ENCODE peak calls at places on chromosome 5, in ten cellular contexts. One of them, this sample, is unnamed.

GRCh38 chr5:163459465-163459887 is 426 bp downstream of the NUDCD2 start:
- DNase-seq in NCI-H1694: no peak
- DNase-seq in CD8-positive, alpha-beta memory T cell: no peak
- DNase-seq in cardiac muscle cell: no peak
- DNase-seq in PC-3: no peak
- DNase-seq in stimulated activated CD4-positive, alpha-beta T cell treated with anti-CD3 and anti-CD28 coated beads, Interleukin-4, amount 100 ng/mL, for 1 hour: no peak
- DNase-seq in activated B cell treated with CpG ODN at 0.5 μM for 24 hours: no peak
- DNase-seq in T follicular helper cell: no peak
- DNase-seq in HFFc6: no peak
- DNase-seq in GM10248: no peak
- DNase-seq in this sample: no peak

GRCh38 chr5:75668988-75669760 is 48.1 kb downstream of the POC5 start:
- DNase-seq in NCI-H1694: no peak
- DNase-seq in CD8-positive, alpha-beta memory T cell: peak; percentile 5
- DNase-seq in cardiac muscle cell: peak; percentile 40
- DNase-seq in PC-3: peak; percentile 43
- DNase-seq in stimulated activated CD4-positive, alpha-beta T cell treated with anti-CD3 and anti-CD28 coated beads, Interleukin-4, amount 100 ng/mL, for 1 hour: peak; percentile 36
- DNase-seq in activated B cell treated with CpG ODN at 0.5 μM for 24 hours: no peak
- DNase-seq in T follicular helper cell: no peak
- DNase-seq in HFFc6: no peak
- DNase-seq in GM10248: peak; percentile 63
- DNase-seq in this sample: peak; percentile 33

GRCh38 chr5:8857051-8857450 is 688.8 kb downstream of the SEMA5A start:
- DNase-seq in NCI-H1694: no peak
- DNase-seq in CD8-positive, alpha-beta memory T cell: no peak
- DNase-seq in cardiac muscle cell: no peak
- DNase-seq in PC-3: no peak
- DNase-seq in stimulated activated CD4-positive, alpha-beta T cell treated with anti-CD3 and anti-CD28 coated beads, Interleukin-4, amount 100 ng/mL, for 1 hour: no peak
- DNase-seq in activated B cell treated with CpG ODN at 0.5 μM for 24 hours: no peak
- DNase-seq in T follicular helper cell: no peak
- DNase-seq in HFFc6: no peak
- DNase-seq in GM10248: no peak
- DNase-seq in this sample: no peak

GRCh38 chr5:35919191-35919590 is 19.2 kb downstream of the CAPSL start:
- DNase-seq in NCI-H1694: no peak
- DNase-seq in CD8-positive, alpha-beta memory T cell: no peak
- DNase-seq in cardiac muscle cell: peak; percentile 92
- DNase-seq in PC-3: peak; percentile 88
- DNase-seq in stimulated activated CD4-positive, alpha-beta T cell treated with anti-CD3 and anti-CD28 coated beads, Interleukin-4, amount 100 ng/mL, for 1 hour: no peak
- DNase-seq in activated B cell treated with CpG ODN at 0.5 μM for 24 hours: no peak
- DNase-seq in T follicular helper cell: no peak
- DNase-seq in HFFc6: peak; percentile 80
- DNase-seq in GM10248: no peak
- DNase-seq in this sample: no peak

GRCh38 chr5:167710444-167711025 is 580.9 kb upstream of the WWC1 start:
- DNase-seq in NCI-H1694: no peak
- DNase-seq in CD8-positive, alpha-beta memory T cell: no peak
- DNase-seq in cardiac muscle cell: no peak
- DNase-seq in PC-3: no peak
- DNase-seq in stimulated activated CD4-positive, alpha-beta T cell treated with anti-CD3 and anti-CD28 coated beads, Interleukin-4, amount 100 ng/mL, for 1 hour: no peak
- DNase-seq in activated B cell treated with CpG ODN at 0.5 μM for 24 hours: no peak
- DNase-seq in T follicular helper cell: no peak
- DNase-seq in HFFc6: peak; percentile 55
- DNase-seq in GM10248: no peak
- DNase-seq in this sample: no peak

GRCh38 chr5:134122530-134122929 is 8.0 kb downstream of the TCF7 start:
- DNase-seq in NCI-H1694: no peak
- DNase-seq in CD8-positive, alpha-beta memory T cell: peak; percentile 63
- DNase-seq in cardiac muscle cell: no peak
- DNase-seq in PC-3: no peak
- DNase-seq in stimulated activated CD4-positive, alpha-beta T cell treated with anti-CD3 and anti-CD28 coated beads, Interleukin-4, amount 100 ng/mL, for 1 hour: no peak
- DNase-seq in activated B cell treated with CpG ODN at 0.5 μM for 24 hours: no peak
- DNase-seq in T follicular helper cell: peak; percentile 58
- DNase-seq in HFFc6: no peak
- DNase-seq in GM10248: no peak
- DNase-seq in this sample: no peak

GRCh38 chr5:180086816-180087426 is 15.4 kb upstream of the RNF130 start:
- DNase-seq in NCI-H1694: no peak
- DNase-seq in CD8-positive, alpha-beta memory T cell: no peak
- DNase-seq in cardiac muscle cell: no peak
- DNase-seq in PC-3: no peak
- DNase-seq in stimulated activated CD4-positive, alpha-beta T cell treated with anti-CD3 and anti-CD28 coated beads, Interleukin-4, amount 100 ng/mL, for 1 hour: no peak
- DNase-seq in activated B cell treated with CpG ODN at 0.5 μM for 24 hours: no peak
- DNase-seq in T follicular helper cell: no peak
- DNase-seq in HFFc6: no peak
- DNase-seq in GM10248: no peak
- DNase-seq in this sample: no peak

GRCh38 chr5:177588413-177588909 is 3.5 kb upstream of the TMED9 start:
- DNase-seq in NCI-H1694: no peak
- DNase-seq in CD8-positive, alpha-beta memory T cell: no peak
- DNase-seq in cardiac muscle cell: no peak
- DNase-seq in PC-3: no peak
- DNase-seq in stimulated activated CD4-positive, alpha-beta T cell treated with anti-CD3 and anti-CD28 coated beads, Interleukin-4, amount 100 ng/mL, for 1 hour: no peak
- DNase-seq in activated B cell treated with CpG ODN at 0.5 μM for 24 hours: no peak
- DNase-seq in T follicular helper cell: no peak
- DNase-seq in HFFc6: no peak
- DNase-seq in GM10248: no peak
- DNase-seq in this sample: no peak

GRCh38 chr5:76443399-76443798 is 40.3 kb downstream of the IQGAP2 start:
- DNase-seq in NCI-H1694: no peak
- DNase-seq in CD8-positive, alpha-beta memory T cell: no peak
- DNase-seq in cardiac muscle cell: no peak
- DNase-seq in PC-3: no peak
- DNase-seq in stimulated activated CD4-positive, alpha-beta T cell treated with anti-CD3 and anti-CD28 coated beads, Interleukin-4, amount 100 ng/mL, for 1 hour: no peak
- DNase-seq in activated B cell treated with CpG ODN at 0.5 μM for 24 hours: no peak
- DNase-seq in T follicular helper cell: no peak
- DNase-seq in HFFc6: no peak
- DNase-seq in GM10248: no peak
- DNase-seq in this sample: no peak

GRCh38 chr5:176381979-176382378 is 6.4 kb downstream of the NOP16 start:
- DNase-seq in NCI-H1694: no peak
- DNase-seq in CD8-positive, alpha-beta memory T cell: no peak
- DNase-seq in cardiac muscle cell: no peak
- DNase-seq in PC-3: no peak
- DNase-seq in stimulated activated CD4-positive, alpha-beta T cell treated with anti-CD3 and anti-CD28 coated beads, Interleukin-4, amount 100 ng/mL, for 1 hour: no peak
- DNase-seq in activated B cell treated with CpG ODN at 0.5 μM for 24 hours: no peak
- DNase-seq in T follicular helper cell: no peak
- DNase-seq in HFFc6: no peak
- DNase-seq in GM10248: no peak
- DNase-seq in this sample: no peak

GRCh38 chr5:72611111-72611724 is 104.0 kb upstream of the ZNF366 start:
- DNase-seq in NCI-H1694: peak; percentile 46
- DNase-seq in CD8-positive, alpha-beta memory T cell: no peak
- DNase-seq in cardiac muscle cell: peak; percentile 89
- DNase-seq in PC-3: peak; percentile 69
- DNase-seq in stimulated activated CD4-positive, alpha-beta T cell treated with anti-CD3 and anti-CD28 coated beads, Interleukin-4, amount 100 ng/mL, for 1 hour: peak; percentile 47
- DNase-seq in activated B cell treated with CpG ODN at 0.5 μM for 24 hours: no peak
- DNase-seq in T follicular helper cell: peak; percentile 4
- DNase-seq in HFFc6: peak; percentile 51
- DNase-seq in GM10248: peak; percentile 63
- DNase-seq in this sample: peak; percentile 52

GRCh38 chr5:6812800-6813731 is 99.8 kb downstream of the TENT4A start:
- DNase-seq in NCI-H1694: no peak
- DNase-seq in CD8-positive, alpha-beta memory T cell: no peak
- DNase-seq in cardiac muscle cell: peak; percentile 86
- DNase-seq in PC-3: no peak
- DNase-seq in stimulated activated CD4-positive, alpha-beta T cell treated with anti-CD3 and anti-CD28 coated beads, Interleukin-4, amount 100 ng/mL, for 1 hour: no peak
- DNase-seq in activated B cell treated with CpG ODN at 0.5 μM for 24 hours: no peak
- DNase-seq in T follicular helper cell: no peak
- DNase-seq in HFFc6: no peak
- DNase-seq in GM10248: no peak
- DNase-seq in this sample: no peak

GRCh38 chr5:151095341-151096000 is 14.6 kb upstream of the TNIP1 start:
- DNase-seq in NCI-H1694: no peak
- DNase-seq in CD8-positive, alpha-beta memory T cell: no peak
- DNase-seq in cardiac muscle cell: peak; percentile 48
- DNase-seq in PC-3: no peak
- DNase-seq in stimulated activated CD4-positive, alpha-beta T cell treated with anti-CD3 and anti-CD28 coated beads, Interleukin-4, amount 100 ng/mL, for 1 hour: no peak
- DNase-seq in activated B cell treated with CpG ODN at 0.5 μM for 24 hours: no peak
- DNase-seq in T follicular helper cell: no peak
- DNase-seq in HFFc6: no peak
- DNase-seq in GM10248: no peak
- DNase-seq in this sample: peak; percentile 33

GRCh38 chr5:154397652-154398406 is 48.0 kb upstream of the SAP30L start:
- DNase-seq in NCI-H1694: no peak
- DNase-seq in CD8-positive, alpha-beta memory T cell: no peak
- DNase-seq in cardiac muscle cell: no peak
- DNase-seq in PC-3: no peak
- DNase-seq in stimulated activated CD4-positive, alpha-beta T cell treated with anti-CD3 and anti-CD28 coated beads, Interleukin-4, amount 100 ng/mL, for 1 hour: no peak
- DNase-seq in activated B cell treated with CpG ODN at 0.5 μM for 24 hours: no peak
- DNase-seq in T follicular helper cell: no peak
- DNase-seq in HFFc6: no peak
- DNase-seq in GM10248: no peak
- DNase-seq in this sample: no peak

GRCh38 chr5:113256671-113257452 is 177.9 kb downstream of the TSSK1B start:
- DNase-seq in NCI-H1694: no peak
- DNase-seq in CD8-positive, alpha-beta memory T cell: no peak
- DNase-seq in cardiac muscle cell: no peak
- DNase-seq in PC-3: no peak
- DNase-seq in stimulated activated CD4-positive, alpha-beta T cell treated with anti-CD3 and anti-CD28 coated beads, Interleukin-4, amount 100 ng/mL, for 1 hour: no peak
- DNase-seq in activated B cell treated with CpG ODN at 0.5 μM for 24 hours: no peak
- DNase-seq in T follicular helper cell: no peak
- DNase-seq in HFFc6: no peak
- DNase-seq in GM10248: no peak
- DNase-seq in this sample: no peak

GRCh38 chr5:68047035-68047434 is 168.5 kb upstream of the PIK3R1 start:
- DNase-seq in NCI-H1694: no peak
- DNase-seq in CD8-positive, alpha-beta memory T cell: no peak
- DNase-seq in cardiac muscle cell: peak; percentile 50
- DNase-seq in PC-3: no peak
- DNase-seq in stimulated activated CD4-positive, alpha-beta T cell treated with anti-CD3 and anti-CD28 coated beads, Interleukin-4, amount 100 ng/mL, for 1 hour: no peak
- DNase-seq in activated B cell treated with CpG ODN at 0.5 μM for 24 hours: no peak
- DNase-seq in T follicular helper cell: no peak
- DNase-seq in HFFc6: peak; percentile 86
- DNase-seq in GM10248: no peak
- DNase-seq in this sample: no peak

GRCh38 chr5:5765066-5765465 is 342.6 kb downstream of the ICE1 start:
- DNase-seq in NCI-H1694: no peak
- DNase-seq in CD8-positive, alpha-beta memory T cell: no peak
- DNase-seq in cardiac muscle cell: no peak
- DNase-seq in PC-3: no peak
- DNase-seq in stimulated activated CD4-positive, alpha-beta T cell treated with anti-CD3 and anti-CD28 coated beads, Interleukin-4, amount 100 ng/mL, for 1 hour: no peak
- DNase-seq in activated B cell treated with CpG ODN at 0.5 μM for 24 hours: no peak
- DNase-seq in T follicular helper cell: no peak
- DNase-seq in HFFc6: no peak
- DNase-seq in GM10248: no peak
- DNase-seq in this sample: no peak

GRCh38 chr5:78235289-78235688 is 59.2 kb downstream of the AP3B1 start:
- DNase-seq in NCI-H1694: no peak
- DNase-seq in CD8-positive, alpha-beta memory T cell: no peak
- DNase-seq in cardiac muscle cell: no peak
- DNase-seq in PC-3: no peak
- DNase-seq in stimulated activated CD4-positive, alpha-beta T cell treated with anti-CD3 and anti-CD28 coated beads, Interleukin-4, amount 100 ng/mL, for 1 hour: no peak
- DNase-seq in activated B cell treated with CpG ODN at 0.5 μM for 24 hours: no peak
- DNase-seq in T follicular helper cell: no peak
- DNase-seq in HFFc6: no peak
- DNase-seq in GM10248: no peak
- DNase-seq in this sample: no peak

GRCh38 chr5:31537856-31538255 is 5.8 kb downstream of the C5orf22 start:
- DNase-seq in NCI-H1694: no peak
- DNase-seq in CD8-positive, alpha-beta memory T cell: no peak
- DNase-seq in cardiac muscle cell: peak; percentile 56
- DNase-seq in PC-3: no peak
- DNase-seq in stimulated activated CD4-positive, alpha-beta T cell treated with anti-CD3 and anti-CD28 coated beads, Interleukin-4, amount 100 ng/mL, for 1 hour: no peak
- DNase-seq in activated B cell treated with CpG ODN at 0.5 μM for 24 hours: no peak
- DNase-seq in T follicular helper cell: no peak
- DNase-seq in HFFc6: peak; percentile 4
- DNase-seq in GM10248: no peak
- DNase-seq in this sample: no peak

GRCh38 chr5:133785182-133785581 is 172.8 kb upstream of the FSTL4 start:
- DNase-seq in NCI-H1694: no peak
- DNase-seq in CD8-positive, alpha-beta memory T cell: no peak
- DNase-seq in cardiac muscle cell: no peak
- DNase-seq in PC-3: peak; percentile 2
- DNase-seq in stimulated activated CD4-positive, alpha-beta T cell treated with anti-CD3 and anti-CD28 coated beads, Interleukin-4, amount 100 ng/mL, for 1 hour: no peak
- DNase-seq in activated B cell treated with CpG ODN at 0.5 μM for 24 hours: no peak
- DNase-seq in T follicular helper cell: no peak
- DNase-seq in HFFc6: no peak
- DNase-seq in GM10248: no peak
- DNase-seq in this sample: no peak

GRCh38 chr5:161372682-161373344 is 173.7 kb downstream of the GABRB2 start:
- DNase-seq in NCI-H1694: no peak
- DNase-seq in CD8-positive, alpha-beta memory T cell: no peak
- DNase-seq in cardiac muscle cell: no peak
- DNase-seq in PC-3: no peak
- DNase-seq in stimulated activated CD4-positive, alpha-beta T cell treated with anti-CD3 and anti-CD28 coated beads, Interleukin-4, amount 100 ng/mL, for 1 hour: no peak
- DNase-seq in activated B cell treated with CpG ODN at 0.5 μM for 24 hours: no peak
- DNase-seq in T follicular helper cell: no peak
- DNase-seq in HFFc6: no peak
- DNase-seq in GM10248: no peak
- DNase-seq in this sample: no peak

GRCh38 chr5:29614202-29614601 is 1579.3 kb upstream of the CDH6 start:
- DNase-seq in NCI-H1694: no peak
- DNase-seq in CD8-positive, alpha-beta memory T cell: no peak
- DNase-seq in cardiac muscle cell: no peak
- DNase-seq in PC-3: peak; percentile 68
- DNase-seq in stimulated activated CD4-positive, alpha-beta T cell treated with anti-CD3 and anti-CD28 coated beads, Interleukin-4, amount 100 ng/mL, for 1 hour: no peak
- DNase-seq in activated B cell treated with CpG ODN at 0.5 μM for 24 hours: no peak
- DNase-seq in T follicular helper cell: no peak
- DNase-seq in HFFc6: no peak
- DNase-seq in GM10248: no peak
- DNase-seq in this sample: no peak

GRCh38 chr5:77437194-77437593 is 54.9 kb downstream of the WDR41 start:
- DNase-seq in NCI-H1694: peak; percentile 15
- DNase-seq in CD8-positive, alpha-beta memory T cell: no peak
- DNase-seq in cardiac muscle cell: peak; percentile 12
- DNase-seq in PC-3: peak; percentile 12
- DNase-seq in stimulated activated CD4-positive, alpha-beta T cell treated with anti-CD3 and anti-CD28 coated beads, Interleukin-4, amount 100 ng/mL, for 1 hour: no peak
- DNase-seq in activated B cell treated with CpG ODN at 0.5 μM for 24 hours: no peak
- DNase-seq in T follicular helper cell: no peak
- DNase-seq in HFFc6: no peak
- DNase-seq in GM10248: no peak
- DNase-seq in this sample: no peak

GRCh38 chr5:179793470-179794139 is at the start of gene LTC4S:
- DNase-seq in NCI-H1694: no peak
- DNase-seq in CD8-positive, alpha-beta memory T cell: peak; percentile 52
- DNase-seq in cardiac muscle cell: peak; percentile 92
- DNase-seq in PC-3: no peak
- DNase-seq in stimulated activated CD4-positive, alpha-beta T cell treated with anti-CD3 and anti-CD28 coated beads, Interleukin-4, amount 100 ng/mL, for 1 hour: no peak
- DNase-seq in activated B cell treated with CpG ODN at 0.5 μM for 24 hours: peak; percentile 29
- DNase-seq in T follicular helper cell: peak; percentile 25
- DNase-seq in HFFc6: no peak
- DNase-seq in GM10248: no peak
- DNase-seq in this sample: no peak

GRCh38 chr5:6190838-6191237 is 187.5 kb downstream of the MED10 start:
- DNase-seq in NCI-H1694: no peak
- DNase-seq in CD8-positive, alpha-beta memory T cell: no peak
- DNase-seq in cardiac muscle cell: no peak
- DNase-seq in PC-3: no peak
- DNase-seq in stimulated activated CD4-positive, alpha-beta T cell treated with anti-CD3 and anti-CD28 coated beads, Interleukin-4, amount 100 ng/mL, for 1 hour: no peak
- DNase-seq in activated B cell treated with CpG ODN at 0.5 μM for 24 hours: no peak
- DNase-seq in T follicular helper cell: no peak
- DNase-seq in HFFc6: no peak
- DNase-seq in GM10248: no peak
- DNase-seq in this sample: no peak

GRCh38 chr5:67773439-67773988 is 442.0 kb upstream of the PIK3R1 start:
- DNase-seq in NCI-H1694: no peak
- DNase-seq in CD8-positive, alpha-beta memory T cell: no peak
- DNase-seq in cardiac muscle cell: peak; percentile 85
- DNase-seq in PC-3: no peak
- DNase-seq in stimulated activated CD4-positive, alpha-beta T cell treated with anti-CD3 and anti-CD28 coated beads, Interleukin-4, amount 100 ng/mL, for 1 hour: no peak
- DNase-seq in activated B cell treated with CpG ODN at 0.5 μM for 24 hours: no peak
- DNase-seq in T follicular helper cell: no peak
- DNase-seq in HFFc6: no peak
- DNase-seq in GM10248: no peak
- DNase-seq in this sample: no peak

GRCh38 chr5:170248172-170248571 is 15.4 kb downstream of the C5orf58 start:
- DNase-seq in NCI-H1694: no peak
- DNase-seq in CD8-positive, alpha-beta memory T cell: no peak
- DNase-seq in cardiac muscle cell: no peak
- DNase-seq in PC-3: no peak
- DNase-seq in stimulated activated CD4-positive, alpha-beta T cell treated with anti-CD3 and anti-CD28 coated beads, Interleukin-4, amount 100 ng/mL, for 1 hour: no peak
- DNase-seq in activated B cell treated with CpG ODN at 0.5 μM for 24 hours: no peak
- DNase-seq in T follicular helper cell: no peak
- DNase-seq in HFFc6: no peak
- DNase-seq in GM10248: no peak
- DNase-seq in this sample: no peak

GRCh38 chr5:119745976-119746375 is 116.6 kb downstream of the FAM170A start:
- DNase-seq in NCI-H1694: no peak
- DNase-seq in CD8-positive, alpha-beta memory T cell: no peak
- DNase-seq in cardiac muscle cell: no peak
- DNase-seq in PC-3: no peak
- DNase-seq in stimulated activated CD4-positive, alpha-beta T cell treated with anti-CD3 and anti-CD28 coated beads, Interleukin-4, amount 100 ng/mL, for 1 hour: no peak
- DNase-seq in activated B cell treated with CpG ODN at 0.5 μM for 24 hours: no peak
- DNase-seq in T follicular helper cell: no peak
- DNase-seq in HFFc6: no peak
- DNase-seq in GM10248: no peak
- DNase-seq in this sample: no peak

This sample was measured in NCI-H524 treated with DMSO at 0.1 percent for 48 hours.